ENCODE peak calls at places on chromosomes 7 and 10, in eight cellular contexts. One of them, this sample, is unnamed.

GRCh38 chr7:51045319-51046102 is 262.8 kb upstream of the GRB10 start:
- DNase-seq in dermis blood vessel endothelial cell: peak
- DNase-seq in stimulated activated CD4-positive, alpha-beta T cell treated with anti-CD3 and anti-CD28 coated beads, Interleukin-12 subunit alpha, Interleukin-12 subunit beta, amount 100 ng/mL, for 24 hours: no peak
- DNase-seq in fibroblast of the conjunctiva: no peak
- DNase-seq in HEK293T: no peak
- DNase-seq in AG08396: peak
- DNase-seq in activated T-cell treated with anti-CD3 and anti-CD28 coated beads for 4 hours: no peak
- DNase-seq in T follicular helper cell: no peak
- DNase-seq in this sample: no peak

GRCh38 chr7:43112941-43113621 is 634 bp downstream of the HECW1 start:
- DNase-seq in dermis blood vessel endothelial cell: peak
- DNase-seq in stimulated activated CD4-positive, alpha-beta T cell treated with anti-CD3 and anti-CD28 coated beads, Interleukin-12 subunit alpha, Interleukin-12 subunit beta, amount 100 ng/mL, for 24 hours: no peak
- DNase-seq in fibroblast of the conjunctiva: no peak
- DNase-seq in HEK293T: peak
- DNase-seq in AG08396: peak
- DNase-seq in activated T-cell treated with anti-CD3 and anti-CD28 coated beads for 4 hours: no peak
- DNase-seq in T follicular helper cell: no peak
- DNase-seq in this sample: no peak

GRCh38 chr7:33039905-33040292 is 22.7 kb downstream of the NT5C3A start:
- DNase-seq in dermis blood vessel endothelial cell: peak
- DNase-seq in stimulated activated CD4-positive, alpha-beta T cell treated with anti-CD3 and anti-CD28 coated beads, Interleukin-12 subunit alpha, Interleukin-12 subunit beta, amount 100 ng/mL, for 24 hours: no peak
- DNase-seq in fibroblast of the conjunctiva: no peak
- DNase-seq in HEK293T: no peak
- DNase-seq in AG08396: no peak
- DNase-seq in activated T-cell treated with anti-CD3 and anti-CD28 coated beads for 4 hours: no peak
- DNase-seq in T follicular helper cell: no peak
- DNase-seq in this sample: no peak

GRCh38 chr10:132344386-132344785 is 12.4 kb downstream of the LRRC27 start:
- DNase-seq in dermis blood vessel endothelial cell: no peak
- DNase-seq in stimulated activated CD4-positive, alpha-beta T cell treated with anti-CD3 and anti-CD28 coated beads, Interleukin-12 subunit alpha, Interleukin-12 subunit beta, amount 100 ng/mL, for 24 hours: no peak
- DNase-seq in fibroblast of the conjunctiva: no peak
- DNase-seq in HEK293T: no peak
- DNase-seq in AG08396: no peak
- DNase-seq in activated T-cell treated with anti-CD3 and anti-CD28 coated beads for 4 hours: no peak
- DNase-seq in T follicular helper cell: no peak
- DNase-seq in this sample: no peak

GRCh38 chr7:84232653-84233052 is 38.1 kb upstream of the SEMA3A start:
- DNase-seq in dermis blood vessel endothelial cell: no peak
- DNase-seq in stimulated activated CD4-positive, alpha-beta T cell treated with anti-CD3 and anti-CD28 coated beads, Interleukin-12 subunit alpha, Interleukin-12 subunit beta, amount 100 ng/mL, for 24 hours: no peak
- DNase-seq in fibroblast of the conjunctiva: peak
- DNase-seq in HEK293T: no peak
- DNase-seq in AG08396: no peak
- DNase-seq in activated T-cell treated with anti-CD3 and anti-CD28 coated beads for 4 hours: no peak
- DNase-seq in T follicular helper cell: no peak
- DNase-seq in this sample: no peak

GRCh38 chr7:42233166-42233565 is 3.8 kb downstream of the GLI3 start:
- DNase-seq in dermis blood vessel endothelial cell: no peak
- DNase-seq in stimulated activated CD4-positive, alpha-beta T cell treated with anti-CD3 and anti-CD28 coated beads, Interleukin-12 subunit alpha, Interleukin-12 subunit beta, amount 100 ng/mL, for 24 hours: no peak
- DNase-seq in fibroblast of the conjunctiva: no peak
- DNase-seq in HEK293T: no peak
- DNase-seq in AG08396: no peak
- DNase-seq in activated T-cell treated with anti-CD3 and anti-CD28 coated beads for 4 hours: no peak
- DNase-seq in T follicular helper cell: no peak
- DNase-seq in this sample: no peak

GRCh38 chr10:117342638-117343037 is 32.6 kb downstream of the PDZD8 start:
- DNase-seq in dermis blood vessel endothelial cell: no peak
- DNase-seq in stimulated activated CD4-positive, alpha-beta T cell treated with anti-CD3 and anti-CD28 coated beads, Interleukin-12 subunit alpha, Interleukin-12 subunit beta, amount 100 ng/mL, for 24 hours: no peak
- DNase-seq in fibroblast of the conjunctiva: peak
- DNase-seq in HEK293T: no peak
- DNase-seq in AG08396: no peak
- DNase-seq in activated T-cell treated with anti-CD3 and anti-CD28 coated beads for 4 hours: no peak
- DNase-seq in T follicular helper cell: no peak
- DNase-seq in this sample: no peak

GRCh38 chr7:91940572-91941341 is at the start of gene AKAP9:
- DNase-seq in dermis blood vessel endothelial cell: peak
- DNase-seq in stimulated activated CD4-positive, alpha-beta T cell treated with anti-CD3 and anti-CD28 coated beads, Interleukin-12 subunit alpha, Interleukin-12 subunit beta, amount 100 ng/mL, for 24 hours: peak
- DNase-seq in fibroblast of the conjunctiva: peak
- DNase-seq in HEK293T: peak
- DNase-seq in AG08396: peak
- DNase-seq in activated T-cell treated with anti-CD3 and anti-CD28 coated beads for 4 hours: peak
- DNase-seq in T follicular helper cell: peak
- DNase-seq in this sample: peak

This sample was measured in activated naive CD4-positive, alpha-beta T cell treated with anti-CD3 and anti-CD28 coated beads, Interleukin-2, amount 10 ng/mL, durations not matched to agents 7 days and 5 days.